ENCODE peak calls at places on chromosomes 1 and 21, in six cellular contexts. P is IMR-90, S is H1, B is body of pancreas, U is A549, T is adrenal gland. X is an unnamed sample. For H3K9me3, the result is how much of the 10 kb centered on the place peaks cover.

GRCh38 chr1:18324246-18324645 is 156.5 kb upstream of the KLHDC7A start:
- DNase-seq in T (no peak), B (no peak), P (no peak), S (peak), U (no peak), X (no peak)

GRCh38 chr1:59879556-59879955 is 47.0 kb downstream of the CYP2J2 start:
- DNase-seq in S (peak), T (peak), B (peak), P (peak), U (peak), X (no peak)

GRCh38 chr21:18384771-18385170 is 18.8 kb downstream of the TMPRSS15 start:
- DNase-seq in P (no peak), U (no peak), T (no peak), B (no peak), S (no peak), X (no peak)

GRCh38 chr1:68826861-68827260 is 330.0 kb upstream of the DEPDC1 start:
- DNase-seq in U (no peak), S (no peak), P (no peak), B (no peak), T (no peak), X (no peak)

GRCh38 chr1:217673387-217673786 is 42.2 kb downstream of the SPATA17 start:
- DNase-seq in P (no peak), B (no peak), S (no peak), U (no peak), T (no peak), X (no peak)

GRCh38 chr1:39141925-39142324 is 62.6 kb upstream of the MACF1 start:
- DNase-seq in S (no peak), B (no peak), T (no peak), P (peak), U (no peak), X (no peak)

GRCh38 chr1:98316286-98316685 is 345.2 kb upstream of the SNX7 start:
- DNase-seq in B (no peak), T (no peak), P (peak), S (no peak), U (no peak), X (no peak)

GRCh38 chr1:94316836-94317789 is 79.7 kb upstream of the ARHGAP29 start:
- DNase-seq in B (peak), P (peak), T (no peak), U (no peak), S (no peak), X (no peak)

GRCh38 chr1:53740621-53741105 is 1.7 kb upstream of the GLIS1 start:
- DNase-seq in S (no peak), P (peak), B (no peak), T (no peak), U (no peak), X (no peak)

GRCh38 chr1:165075725-165076370 is 280.7 kb downstream of the LMX1A start:
- DNase-seq in B (peak), S (no peak), U (peak), T (peak), P (peak), X (no peak)

GRCh38 chr1:223319913-223320600 is 43.9 kb downstream of the SUSD4 start:
- DNase-seq in P (no peak), S (no peak), U (no peak), T (no peak), B (no peak), X (no peak)

GRCh38 chr1:192810253-192810880 is 1.5 kb downstream of the RGS2 start:
- DNase-seq in B (peak), T (peak), U (no peak), S (no peak), P (peak), X (no peak)

GRCh38 chr1:30790850-30791778 is 33.5 kb upstream of the LAPTM5 start:
- DNase-seq in S (no peak), U (no peak), T (no peak), B (no peak), P (no peak), X (no peak)

GRCh38 chr1:43933386-43934278 is at the start of gene ARTN:
- DNase-seq in T (no peak), U (no peak), S (peak), P (no peak), B (peak), X (no peak)

GRCh38 chr1:225962440-225962975 is 21.5 kb upstream of the LEFTY2 start:
- DNase-seq in B (peak), T (peak), U (peak), S (peak), P (no peak), X (no peak)

GRCh38 chr1:208935517-208936187 is 647.9 kb upstream of the CAMK1G start:
- DNase-seq in S (no peak), U (no peak), T (no peak), P (no peak), B (no peak), X (no peak)

GRCh38 chr1:213989740-213990472 is 2.1 kb downstream of the PROX1 start:
- DNase-seq in U (no peak), S (no peak), B (peak), P (no peak), T (no peak), X (no peak)

GRCh38 chr1:46223472-46223943 is 20.4 kb downstream of the LURAP1 start:
- DNase-seq in U (peak), T (peak), P (peak), B (peak), S (peak), X (peak)

GRCh38 chr1:31714442-31715096 is 10.8 kb upstream of the COL16A1 start:
- DNase-seq in B (peak), T (peak), S (peak), U (peak), P (peak), X (peak)

GRCh38 chr1:89635825-89636815 is 3.2 kb downstream of the LRRC8C start:
- DNase-seq in U (no peak), S (no peak), P (peak), B (no peak), T (no peak), X (no peak)

GRCh38 chr1:199173356-199173755 is 534.5 kb downstream of the PTPRC start:
- DNase-seq in P (peak), U (no peak), T (no peak), S (no peak), B (no peak), X (no peak)

GRCh38 chr1:34696230-34696629 is 58.6 kb upstream of the GJB5 start:
- DNase-seq in U (peak), T (peak), B (no peak), P (no peak), S (no peak), X (no peak)

GRCh38 chr1:175844877-175845276 is 101.5 kb upstream of the TNR start:
- DNase-seq in U (no peak), S (no peak), T (no peak), P (no peak), B (no peak), X (no peak)

GRCh38 chr1:44256762-44257554 is 43.7 kb downstream of the DMAP1 start:
- DNase-seq in T (no peak), U (no peak), P (no peak), S (no peak), B (no peak), X (no peak)

GRCh38 chr1:218659911-218660677 is 315.0 kb downstream of the TGFB2 start:
- DNase-seq in P (no peak), U (no peak), S (no peak), T (no peak), B (no peak), X (no peak)

GRCh38 chr1:145545055-145545454 is 62.7 kb upstream of the GPR89A start:
- DNase-seq in B (no peak), S (no peak), U (no peak), T (no peak), P (peak), X (no peak)

GRCh38 chr1:89721351-89721750 is 88.4 kb downstream of the LRRC8C start:
- DNase-seq in B (no peak), S (no peak), P (peak), U (no peak), T (no peak), X (no peak)

GRCh38 chr1:245717611-245718010 is 562.8 kb downstream of the KIF26B start:
- DNase-seq in U (no peak), P (no peak), S (no peak), T (no peak), B (no peak), X (no peak)

GRCh38 chr1:99600782-99601181 is 45.1 kb upstream of the PALMD start:
- DNase-seq in S (no peak), T (no peak), B (no peak), P (no peak), U (no peak), X (no peak)

GRCh38 chr1:160058087-160058486 is 11.9 kb downstream of the KCNJ10 start:
- DNase-seq in S (no peak), B (no peak), T (no peak), U (no peak), P (no peak), X (no peak)

GRCh38 chr21:32185103-32185502 is 93.7 kb downstream of the MIS18A start:
- DNase-seq in S (peak), T (peak), P (no peak), U (no peak), B (no peak), X (no peak)

GRCh38 chr1:10459185-10459584 is 9.4 kb downstream of the CORT start:
- DNase-seq in T (no peak), B (peak), P (peak), S (no peak), U (peak), X (no peak)

GRCh38 chr1:160167580-160167979 is 16.2 kb downstream of the ATP1A4 start:
- DNase-seq in U (no peak), B (no peak), P (peak), S (no peak), T (peak), X (no peak)

GRCh38 chr1:72557446-72558049 is 275.2 kb upstream of the NEGR1 start:
- DNase-seq in P (peak), T (no peak), U (no peak), S (no peak), B (no peak), X (no peak)

GRCh38 chr1:153963850-153964331 is 554 bp upstream of the SLC39A1 start:
- DNase-seq in P (no peak), T (no peak), B (peak), U (peak), S (peak), X (peak)

GRCh38 chr1:203569490-203570318 is 56.9 kb upstream of the ATP2B4 start:
- DNase-seq in P (peak), B (no peak), T (no peak), S (no peak), U (no peak), X (no peak)

GRCh38 chr1:149936992-149937705 is 470 bp upstream of the MTMR11 start:
- DNase-seq in S (no peak), T (peak), P (peak), B (peak), U (peak), X (no peak)

GRCh38 chr1:46749921-46750404 is 31.0 kb upstream of the EFCAB14 start:
- DNase-seq in B (no peak), P (no peak), S (no peak), U (no peak), T (no peak), X (no peak)

GRCh38 chr1:56202743-56203142 is 376.6 kb downstream of the PLPP3 start:
- DNase-seq in P (no peak), T (no peak), U (no peak), B (no peak), S (no peak), X (no peak)

GRCh38 chr1:13512472-13512871 is 1.3 kb downstream of the LRRC38 start:
- DNase-seq in P (no peak), T (no peak), U (no peak), B (no peak), S (no peak), X (no peak)

GRCh38 chr1:13510499-13510898 is 3.3 kb downstream of the LRRC38 start:
- DNase-seq in S (no peak), T (no peak), B (no peak), U (no peak), P (no peak), X (no peak)

GRCh38 chr1:13505020-13505419 is 8.8 kb downstream of the LRRC38 start:
- DNase-seq in U (no peak), P (no peak), S (no peak), T (no peak), B (no peak), X (no peak)

DNA sequence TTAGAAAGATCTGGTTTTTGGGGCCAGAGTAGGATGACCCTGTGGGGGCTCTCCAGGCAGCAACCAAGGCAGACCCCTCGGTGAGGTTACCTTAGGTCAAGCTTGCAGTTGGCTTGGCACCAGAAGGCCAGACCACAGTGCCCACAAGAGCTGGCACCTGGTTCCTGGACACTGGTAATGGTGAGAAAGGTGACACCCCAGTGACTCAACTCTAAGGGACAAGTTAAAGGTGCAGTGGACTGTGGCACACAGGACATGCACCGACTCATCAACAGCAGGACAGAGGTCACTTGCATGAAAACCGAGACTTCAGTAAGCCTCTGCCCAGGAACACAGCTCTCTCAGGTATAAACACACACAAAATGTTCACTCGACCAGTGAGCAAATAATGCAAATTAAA is 6.7 kb downstream of the LRRC38 start:
- DNase-seq in P (no peak), T (no peak), B (no peak), U (no peak), S (no peak), X (no peak)
- H3K9me3 ChIP-seq in P (under half), T (under half), B (under half), U (under half), S (under half), X (under half)

GRCh38 chr1:211632808-211633522 is 42.5 kb downstream of the NEK2 start:
- DNase-seq in P (peak), S (no peak), U (no peak), B (peak), T (peak), X (peak)

GRCh38 chr1:211631168-211631567 is 44.3 kb downstream of the NEK2 start:
- DNase-seq in B (no peak), U (no peak), T (no peak), S (no peak), P (no peak), X (no peak)

GRCh38 chr1:211628446-211628845 is 47.0 kb downstream of the NEK2 start:
- DNase-seq in P (no peak), U (no peak), T (no peak), S (no peak), B (no peak), X (no peak)

GRCh38 chr1:211632117-211632807 is 43.2 kb downstream of the NEK2 start:
- DNase-seq in T (peak), P (no peak), S (no peak), B (no peak), U (no peak), X (no peak)

DNA sequence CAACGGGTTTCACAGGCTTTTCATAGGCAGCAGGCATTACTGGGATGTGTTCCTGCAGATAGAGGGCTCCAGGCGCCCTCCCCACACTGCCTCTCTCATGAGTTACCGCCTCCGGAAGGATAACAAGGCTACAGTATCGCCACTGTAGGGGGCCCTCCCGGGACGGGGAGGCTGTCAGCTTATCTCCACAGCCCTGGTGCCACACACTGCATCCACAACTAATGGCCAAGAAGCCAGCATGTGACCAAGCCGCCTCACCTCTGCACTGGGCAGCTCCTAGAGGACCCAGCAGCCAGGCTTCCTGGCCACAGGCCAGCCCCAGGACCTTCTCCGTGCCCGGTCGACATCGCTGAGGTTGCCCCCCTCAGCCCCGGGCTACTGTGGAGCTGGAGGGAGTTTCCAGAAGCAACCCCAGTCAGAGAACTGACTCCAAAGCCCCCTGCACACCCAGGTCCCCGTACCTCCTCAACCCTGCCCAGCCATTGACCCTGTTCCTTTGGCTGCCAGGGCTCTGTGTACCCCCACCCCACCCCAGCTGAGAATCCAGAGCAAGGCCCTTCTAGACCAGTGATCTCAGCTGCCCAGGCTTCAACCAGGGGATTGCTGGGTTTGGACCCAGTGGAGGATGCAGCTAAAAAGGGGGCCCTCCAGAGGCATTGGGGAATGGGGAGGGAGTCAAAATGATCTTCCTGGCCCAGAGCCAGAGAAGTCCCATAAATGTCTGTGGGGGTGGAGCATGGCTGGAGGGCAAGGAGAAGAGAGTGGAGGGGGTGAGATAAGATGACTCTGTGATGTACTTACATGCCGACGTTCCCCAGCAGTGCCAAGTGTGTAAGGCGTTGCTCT is 45.0 kb downstream of the NEK2 start:
- DNase-seq in B (no peak), U (no peak), S (peak), P (no peak), T (no peak), X (peak)
- TF ChIP-seq POLR2A in B (no peak), U (no peak), S (no peak), P (no peak), T (no peak), X (no peak)

GRCh38 chr1:118981436-118981835 is 6.7 kb downstream of the TBX15 start:
- DNase-seq in T (no peak), U (no peak), S (no peak), P (no peak), B (no peak), X (no peak)
- H3K9me3 ChIP-seq in T (under half), U (under half), S (under half), P (under half), B (under half), X (under half)

GRCh38 chr1:162561037-162561615 is 396 bp upstream of the UAP1 start:
- DNase-seq in P (peak), S (peak), T (peak), U (peak), B (peak), X (peak)
- TF ChIP-seq POLR2A in P (peak), S (peak), T (peak), U (peak), B (peak), X (peak)

DNA sequence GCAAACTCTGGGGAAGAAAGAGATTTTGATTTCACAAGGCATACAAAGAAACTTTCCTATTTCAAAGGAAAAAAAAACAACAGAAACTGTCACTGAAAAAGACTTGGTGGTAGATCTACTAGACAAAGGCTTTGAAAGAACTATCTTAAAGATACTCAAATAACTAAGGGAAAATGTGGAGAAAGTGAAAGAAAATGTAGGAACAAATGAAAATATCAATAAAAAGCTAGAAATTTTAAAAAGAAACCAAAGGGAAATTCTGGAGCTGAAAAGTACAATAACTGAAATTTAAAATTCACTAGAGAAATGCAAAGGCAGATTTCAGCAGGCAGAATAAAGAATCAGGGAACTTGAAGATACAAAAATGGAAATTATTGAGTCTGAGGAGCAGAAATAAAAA is 6.2 kb downstream of the COL6A2 start:
- DNase-seq in P (no peak), U (no peak), S (no peak), B (no peak), T (no peak), X (no peak)
- H3K9me3 ChIP-seq in P (under half), U (under half), S (under half), B (under half), T (under half), X (under half)

DNA sequence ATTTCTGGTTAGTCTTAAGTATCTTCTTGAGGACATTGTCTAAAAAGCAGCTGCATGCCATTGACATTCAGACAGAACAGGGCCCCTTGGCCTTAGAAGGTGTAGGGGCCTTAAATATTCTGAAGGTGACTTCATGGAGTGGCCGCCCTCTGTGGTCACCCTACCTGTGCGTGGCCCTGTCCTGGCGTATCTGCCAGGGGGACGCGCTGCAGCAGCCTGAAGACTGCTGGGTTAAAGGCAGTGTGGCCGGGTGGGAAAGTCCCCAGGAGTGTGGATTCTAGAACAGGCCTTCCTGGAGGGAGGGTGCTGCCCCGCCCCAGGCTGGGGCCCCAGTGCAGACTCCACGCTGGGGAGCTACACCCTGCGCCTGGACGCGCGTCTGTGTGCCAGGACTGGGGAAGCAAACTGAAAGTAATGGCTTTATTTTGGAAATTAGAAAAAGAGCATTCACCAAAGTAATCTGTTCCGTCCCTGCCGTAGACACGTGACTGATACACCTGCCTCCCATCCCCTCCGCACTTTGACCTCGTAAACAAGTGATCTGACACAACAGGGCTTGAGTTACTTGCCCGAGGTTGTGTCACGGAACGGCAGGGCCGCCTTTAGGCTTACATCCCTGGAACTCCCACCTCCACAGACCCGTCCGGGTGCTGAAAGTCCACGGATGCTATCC is 1.8 kb downstream of the AGPAT3 start:
- DNase-seq in U (no peak), B (peak), T (no peak), P (no peak), S (peak), X (no peak)
- TF ChIP-seq POLR2A in U (no peak), B (peak), T (no peak), P (no peak), S (no peak), X (no peak)

GRCh38 chr21:38780879-38781278 is 24.9 kb upstream of the ETS2 start:
- DNase-seq in T (no peak), U (no peak), S (no peak), B (no peak), P (no peak), X (no peak)
- H3K9me3 ChIP-seq in T (under half), U (under half), S (under half), B (under half), P (under half), X (under half)

X was measured in ovary.